ENCODE peak calls at places on chromosome 11, in four cellular contexts. One of them, this sample, is unnamed.

GRCh38 chr11:115257286-115258077 is 246.7 kb downstream of the CADM1 start:
- DNase-seq in T47D: no peak
- DNase-seq in iPS-NIHi11: peak; percentile 27
- DNase-seq in dorsolateral prefrontal cortex: no peak
- DNase-seq in this sample: no peak

GRCh38 chr11:102110761-102111010 is 439 bp downstream of the YAP1 start:
- DNase-seq in T47D: no peak
- DNase-seq in iPS-NIHi11: no peak
- DNase-seq in dorsolateral prefrontal cortex: no peak
- DNase-seq in this sample: no peak

GRCh38 chr11:38498721-38499120 is 1900.7 kb upstream of the RAG2 start:
- DNase-seq in T47D: no peak
- DNase-seq in iPS-NIHi11: no peak
- DNase-seq in dorsolateral prefrontal cortex: no peak
- DNase-seq in this sample: no peak

GRCh38 chr11:129287920-129288319 is 87.7 kb upstream of the BARX2 start:
- DNase-seq in T47D: no peak
- DNase-seq in iPS-NIHi11: no peak
- DNase-seq in dorsolateral prefrontal cortex: no peak
- DNase-seq in this sample: no peak

GRCh38 chr11:120169981-120170698 is 32.2 kb upstream of the TRIM29 start:
- DNase-seq in T47D: no peak
- DNase-seq in iPS-NIHi11: no peak
- DNase-seq in dorsolateral prefrontal cortex: no peak
- DNase-seq in this sample: no peak

GRCh38 chr11:130728185-130729160 is 187.8 kb downstream of the SNX19 start:
- DNase-seq in T47D: no peak
- DNase-seq in iPS-NIHi11: no peak
- DNase-seq in dorsolateral prefrontal cortex: no peak
- DNase-seq in this sample: no peak

GRCh38 chr11:64878494-64879225 is at the start of gene EHD1:
- DNase-seq in T47D: peak; percentile 98
- DNase-seq in iPS-NIHi11: peak; percentile 100
- DNase-seq in dorsolateral prefrontal cortex: peak; percentile 99
- DNase-seq in this sample: peak; percentile 98

GRCh38 chr11:113090716-113091577 is 129.7 kb downstream of the NCAM1 start:
- DNase-seq in T47D: no peak
- DNase-seq in iPS-NIHi11: no peak
- DNase-seq in dorsolateral prefrontal cortex: no peak
- DNase-seq in this sample: no peak

GRCh38 chr11:44120169-44120568 is 24.7 kb downstream of the EXT2 start:
- DNase-seq in T47D: no peak
- DNase-seq in iPS-NIHi11: peak; percentile 26
- DNase-seq in dorsolateral prefrontal cortex: no peak
- DNase-seq in this sample: no peak

GRCh38 chr11:2190670-2191471 is 19.3 kb upstream of the TH start:
- DNase-seq in T47D: no peak
- DNase-seq in iPS-NIHi11: no peak
- DNase-seq in dorsolateral prefrontal cortex: no peak
- DNase-seq in this sample: no peak

GRCh38 chr11:3886985-3887384 is 31.5 kb downstream of the STIM1 start:
- DNase-seq in T47D: no peak
- DNase-seq in iPS-NIHi11: no peak
- DNase-seq in dorsolateral prefrontal cortex: no peak
- DNase-seq in this sample: no peak

GRCh38 chr11:2904153-2905052 is 18.8 kb upstream of the CDKN1C start:
- DNase-seq in T47D: no peak
- DNase-seq in iPS-NIHi11: peak; percentile 16
- DNase-seq in dorsolateral prefrontal cortex: no peak
- DNase-seq in this sample: no peak

GRCh38 chr11:92253945-92254344 is 29.3 kb downstream of the FAT3 start:
- DNase-seq in T47D: no peak
- DNase-seq in iPS-NIHi11: no peak
- DNase-seq in dorsolateral prefrontal cortex: no peak
- DNase-seq in this sample: no peak

GRCh38 chr11:82927264-82927880 is 25.8 kb downstream of the DDIAS start:
- DNase-seq in T47D: peak; percentile 37
- DNase-seq in iPS-NIHi11: peak; percentile 55
- DNase-seq in dorsolateral prefrontal cortex: no peak
- DNase-seq in this sample: no peak

GRCh38 chr11:113305440-113306336 is 8.7 kb upstream of the TTC12 start:
- DNase-seq in T47D: peak; percentile 62
- DNase-seq in iPS-NIHi11: peak; percentile 77
- DNase-seq in dorsolateral prefrontal cortex: peak; percentile 80
- DNase-seq in this sample: peak; percentile 70

GRCh38 chr11:14907411-14908213 is 15.6 kb upstream of the CYP2R1 start:
- DNase-seq in T47D: peak; percentile 30
- DNase-seq in iPS-NIHi11: peak; percentile 25
- DNase-seq in dorsolateral prefrontal cortex: peak; percentile 79
- DNase-seq in this sample: peak; percentile 80

GRCh38 chr11:17812286-17813187 is 78.0 kb downstream of the KCNC1 start:
- DNase-seq in T47D: peak; percentile 33
- DNase-seq in iPS-NIHi11: no peak
- DNase-seq in dorsolateral prefrontal cortex: no peak
- DNase-seq in this sample: no peak

GRCh38 chr11:6127881-6128280 is 20.4 kb downstream of the OR56B4 start:
- DNase-seq in T47D: no peak
- DNase-seq in iPS-NIHi11: no peak
- DNase-seq in dorsolateral prefrontal cortex: no peak
- DNase-seq in this sample: no peak

GRCh38 chr11:121595717-121596156 is 143.0 kb upstream of the SORL1-AS1 start:
- DNase-seq in T47D: peak; percentile 47
- DNase-seq in iPS-NIHi11: no peak
- DNase-seq in dorsolateral prefrontal cortex: no peak
- DNase-seq in this sample: peak; percentile 64

GRCh38 chr11:44065161-44065571 is 904 bp upstream of the ACCS start:
- DNase-seq in T47D: no peak
- DNase-seq in iPS-NIHi11: peak; percentile 55
- DNase-seq in dorsolateral prefrontal cortex: no peak
- DNase-seq in this sample: no peak

GRCh38 chr11:3659595-3660515 is 11.3 kb downstream of the CHRNA10 start:
- DNase-seq in T47D: no peak
- DNase-seq in iPS-NIHi11: no peak
- DNase-seq in dorsolateral prefrontal cortex: no peak
- DNase-seq in this sample: peak; percentile 63

GRCh38 chr11:112769170-112769569 is 192.1 kb upstream of the NCAM1 start:
- DNase-seq in T47D: no peak
- DNase-seq in iPS-NIHi11: no peak
- DNase-seq in dorsolateral prefrontal cortex: no peak
- DNase-seq in this sample: no peak

GRCh38 chr11:65118097-65118837 is 766 bp upstream of the ZNHIT2 start:
- DNase-seq in T47D: no peak
- DNase-seq in iPS-NIHi11: no peak
- DNase-seq in dorsolateral prefrontal cortex: no peak
- DNase-seq in this sample: no peak

GRCh38 chr11:80595011-80595410 is 1154.2 kb upstream of the TENM4 start:
- DNase-seq in T47D: no peak
- DNase-seq in iPS-NIHi11: no peak
- DNase-seq in dorsolateral prefrontal cortex: no peak
- DNase-seq in this sample: no peak

GRCh38 chr11:57881647-57882046 is 120.0 kb downstream of the CTNND1 start:
- DNase-seq in T47D: no peak
- DNase-seq in iPS-NIHi11: no peak
- DNase-seq in dorsolateral prefrontal cortex: no peak
- DNase-seq in this sample: no peak